ENCODE peak calls at places on chromosome 18, in six cellular contexts. I is activated T-helper 1 cell treated with Interleukin-2 at 50 U/mL for 16 hours; O is CD4-positive, alpha-beta T cell; J is NCI-H446; R is uterus; Y is retina. F is an unnamed sample.

GRCh38 chr18:70128271-70128670 is 77.2 kb downstream of the RTTN start:
- DNase-seq in I (no peak), O (no peak), J (no peak), R (no peak), Y (no peak), F (no peak)

GRCh38 chr18:5721924-5722323 is 173.4 kb downstream of the TMEM200C start:
- DNase-seq in I (no peak), O (no peak), J (no peak), R (no peak), Y (no peak), F (no peak)

GRCh38 chr18:36493349-36494281 is 196.1 kb downstream of the FHOD3 start:
- DNase-seq in I (no peak), O (no peak), J (peak), R (no peak), Y (peak), F (peak)

GRCh38 chr18:53799134-53799533 is 425.3 kb downstream of the MBD2 start:
- DNase-seq in I (no peak), O (no peak), J (no peak), R (no peak), Y (no peak), F (no peak)

GRCh38 chr18:34794346-34794745 is 84.2 kb downstream of the DTNA start:
- DNase-seq in I (no peak), O (no peak), J (no peak), R (no peak), Y (no peak), F (peak)

GRCh38 chr18:36284671-36285295 is 12.7 kb upstream of the FHOD3 start:
- DNase-seq in I (no peak), O (no peak), J (peak), R (no peak), Y (peak), F (peak)

GRCh38 chr18:24016643-24017042 is 2.1 kb downstream of the TTC39C start:
- DNase-seq in I (no peak), O (no peak), J (no peak), R (no peak), Y (no peak), F (peak)

GRCh38 chr18:48693625-48694262 is 154.9 kb downstream of the CTIF start:
- DNase-seq in I (no peak), O (no peak), J (peak), R (no peak), Y (no peak), F (no peak)

GRCh38 chr18:11259421-11259820 is 110.1 kb upstream of the PIEZO2 start:
- DNase-seq in I (no peak), O (no peak), J (no peak), R (peak), Y (peak), F (peak)

GRCh38 chr18:21599585-21600525 is 649 bp downstream of the ESCO1 start:
- DNase-seq in I (no peak), O (no peak), J (no peak), R (no peak), Y (no peak), F (peak)

GRCh38 chr18:395481-396250 is 104.8 kb downstream of the COLEC12 start:
- DNase-seq in I (no peak), O (no peak), J (no peak), R (peak), Y (no peak), F (no peak)

GRCh38 chr18:73147591-73147990 is 279.8 kb upstream of the NETO1 start:
- DNase-seq in I (no peak), O (no peak), J (no peak), R (no peak), Y (no peak), F (no peak)

GRCh38 chr18:49858309-49859005 is 45.1 kb upstream of the ACAA2 start:
- DNase-seq in I (peak), O (peak), J (peak), R (peak), Y (peak), F (peak)

GRCh38 chr18:70513502-70514171 is 224.8 kb downstream of the SOCS6 start:
- DNase-seq in I (no peak), O (no peak), J (no peak), R (no peak), Y (no peak), F (no peak)

GRCh38 chr18:74255022-74255658 is 36.6 kb downstream of the CYB5A start:
- DNase-seq in I (no peak), O (no peak), J (no peak), R (no peak), Y (no peak), F (peak)

GRCh38 chr18:25799221-25799620 is 291.2 kb downstream of the SS18 start:
- DNase-seq in I (no peak), O (no peak), J (no peak), R (no peak), Y (no peak), F (no peak)

GRCh38 chr18:43587538-43588153 is 310.4 kb upstream of the SYT4 start:
- DNase-seq in I (no peak), O (no peak), J (peak), R (no peak), Y (peak), F (peak)

GRCh38 chr18:48656582-48656981 is 117.8 kb downstream of the CTIF start:
- DNase-seq in I (no peak), O (no peak), J (no peak), R (no peak), Y (peak), F (peak)

GRCh38 chr18:22503803-22504202 is 86.1 kb upstream of the CTAGE1 start:
- DNase-seq in I (no peak), O (no peak), J (no peak), R (peak), Y (no peak), F (peak)

GRCh38 chr18:38695559-38696270 is 1130.1 kb upstream of the CELF4 start:
- DNase-seq in I (no peak), O (no peak), J (no peak), R (no peak), Y (no peak), F (no peak)

GRCh38 chr18:55509631-55510372 is 78.2 kb downstream of the TCF4 start:
- DNase-seq in I (no peak), O (no peak), J (no peak), R (no peak), Y (no peak), F (peak)

GRCh38 chr18:48137354-48138208 is 207.1 kb upstream of the SMAD2 start:
- DNase-seq in I (no peak), O (no peak), J (no peak), R (no peak), Y (no peak), F (peak)

GRCh38 chr18:74234326-74235171 is 57.2 kb downstream of the CYB5A start:
- DNase-seq in I (no peak), O (no peak), J (no peak), R (peak), Y (no peak), F (peak)

GRCh38 chr18:28287146-28287545 is 110.2 kb upstream of the CDH2 start:
- DNase-seq in I (no peak), O (no peak), J (no peak), R (no peak), Y (no peak), F (no peak)

GRCh38 chr18:10245517-10246175 is 208.8 kb upstream of the APCDD1 start:
- DNase-seq in I (no peak), O (no peak), J (no peak), R (peak), Y (peak), F (peak)

GRCh38 chr18:59233017-59233410 is 13.1 kb downstream of the GRP start:
- DNase-seq in I (no peak), O (no peak), J (no peak), R (no peak), Y (no peak), F (no peak)

GRCh38 chr18:39523281-39523680 is 1957.7 kb upstream of the CELF4 start:
- DNase-seq in I (no peak), O (no peak), J (no peak), R (no peak), Y (no peak), F (no peak)

GRCh38 chr18:44700652-44701051 is 20.0 kb downstream of the SETBP1 start:
- DNase-seq in I (no peak), O (no peak), J (no peak), R (peak), Y (no peak), F (no peak)

GRCh38 chr18:79926715-79927596 is 24.5 kb downstream of the SLC66A2 start:
- DNase-seq in I (no peak), O (peak), J (no peak), R (peak), Y (peak), F (no peak)

GRCh38 chr18:3008546-3008945 is 4.4 kb downstream of the LPIN2 start:
- DNase-seq in I (no peak), O (no peak), J (no peak), R (no peak), Y (no peak), F (no peak)